ENCODE peak calls at places on chromosome 1, in five cellular contexts. O is NCI-H524; X is GM23248; G is stimulated activated CD8-positive, alpha-beta memory T cell treated with anti-CD3 and anti-CD28 coated beads, Interleukin-7, amount 100 ng/mL, for 24 hours; K is ACHN. D is an unnamed sample.
A peak's percentile ranks its signal among the peaks of the same experiment; 100 is the strongest.

GRCh38 chr1:84995484-84996334 is 1.2 kb downstream of the MCOLN2 start:
- DNase-seq in O (no peak), X (no peak), G (no peak), K (no peak), D (no peak)

GRCh38 chr1:247357062-247357780 is 25.6 kb upstream of the ZNF496 start:
- DNase-seq in O (no peak), X (peak; percentile 53), G (no peak), K (no peak), D (no peak)

GRCh38 chr1:94105957-94106529 is 14.9 kb downstream of the ABCA4 start:
- DNase-seq in O (no peak), X (peak; percentile 34), G (no peak), K (peak; percentile 18), D (peak; percentile 77)

GRCh38 chr1:65983500-65983899 is 190.8 kb downstream of the PDE4B start:
- DNase-seq in O (no peak), X (no peak), G (no peak), K (no peak), D (no peak)

GRCh38 chr1:109198745-109199144 is 15.0 kb upstream of the SARS1 start:
- DNase-seq in O (no peak), X (peak; percentile 36), G (no peak), K (peak; percentile 31), D (peak; percentile 5)

GRCh38 chr1:226882187-226882586 is 11.8 kb downstream of the PSEN2 start:
- DNase-seq in O (peak; percentile 70), X (no peak), G (no peak), K (no peak), D (no peak)

GRCh38 chr1:116910379-116911165 is 856 bp downstream of the PTGFRN start:
- DNase-seq in O (peak; percentile 22), X (peak; percentile 57), G (peak; percentile 5), K (peak; percentile 22), D (no peak)

GRCh38 chr1:234750922-234751595 is 141.1 kb upstream of the IRF2BP2 start:
- DNase-seq in O (no peak), X (no peak), G (no peak), K (no peak), D (no peak)

GRCh38 chr1:165344736-165345135 is 11.8 kb downstream of the LMX1A start:
- DNase-seq in O (no peak), X (no peak), G (no peak), K (no peak), D (no peak)

GRCh38 chr1:63877816-63878215 is 104.0 kb downstream of the ROR1 start:
- DNase-seq in O (peak; percentile 86), X (peak; percentile 77), G (no peak), K (peak; percentile 87), D (no peak)

GRCh38 chr1:33004628-33005027 is 32.1 kb downstream of the AK2 start:
- DNase-seq in O (no peak), X (peak; percentile 73), G (no peak), K (no peak), D (no peak)

GRCh38 chr1:51472349-51472748 is 46.7 kb downstream of the EPS15 start:
- DNase-seq in O (no peak), X (no peak), G (no peak), K (no peak), D (no peak)

GRCh38 chr1:185964946-185965345 is 230.8 kb downstream of the HMCN1 start:
- DNase-seq in O (no peak), X (no peak), G (no peak), K (no peak), D (no peak)

GRCh38 chr1:172068334-172068733 is 227.0 kb downstream of the DNM3 start:
- DNase-seq in O (no peak), X (no peak), G (no peak), K (no peak), D (no peak)

GRCh38 chr1:198649598-198650338 is 10.9 kb downstream of the PTPRC start:
- DNase-seq in O (no peak), X (no peak), G (no peak), K (no peak), D (no peak)

GRCh38 chr1:178768423-178768822 is 43.4 kb downstream of the RALGPS2 start:
- DNase-seq in O (peak; percentile 39), X (peak; percentile 58), G (no peak), K (peak; percentile 29), D (no peak)

GRCh38 chr1:221801773-221802516 is 60.1 kb upstream of the DUSP10 start:
- DNase-seq in O (no peak), X (peak; percentile 83), G (no peak), K (peak; percentile 36), D (no peak)

GRCh38 chr1:34364376-34364775 is 187.7 kb downstream of the C1orf94 start:
- DNase-seq in O (no peak), X (no peak), G (no peak), K (no peak), D (no peak)

GRCh38 chr1:39508857-39509305 is 17.4 kb downstream of the BMP8A start:
- DNase-seq in O (no peak), X (no peak), G (no peak), K (no peak), D (no peak)

GRCh38 chr1:226634611-226635246 is 86.2 kb downstream of the STUM start:
- DNase-seq in O (no peak), X (no peak), G (no peak), K (no peak), D (peak; percentile 79)

GRCh38 chr1:230919201-230919600 is 50.9 kb upstream of the C1orf198 start:
- DNase-seq in O (no peak), X (no peak), G (no peak), K (no peak), D (no peak)

GRCh38 chr1:219913005-219913404 is 15.4 kb downstream of the SLC30A10 start:
- DNase-seq in O (no peak), X (no peak), G (no peak), K (no peak), D (no peak)

GRCh38 chr1:234881893-234882771 is 246.5 kb downstream of the TOMM20 start:
- DNase-seq in O (no peak), X (no peak), G (no peak), K (no peak), D (peak; percentile 14)

GRCh38 chr1:150887018-150887417 is at the start of gene CTXND2:
- DNase-seq in O (no peak), X (peak; percentile 47), G (no peak), K (no peak), D (no peak)

GRCh38 chr1:14740466-14740865 is 142.0 kb downstream of the KAZN start:
- DNase-seq in O (no peak), X (no peak), G (no peak), K (no peak), D (no peak)

GRCh38 chr1:157104598-157105293 is 5.1 kb upstream of the ETV3L start:
- DNase-seq in O (peak; percentile 7), X (peak; percentile 62), G (no peak), K (no peak), D (no peak)

GRCh38 chr1:44240802-44241671 is 27.8 kb downstream of the DMAP1 start:
- DNase-seq in O (peak; percentile 42), X (no peak), G (no peak), K (no peak), D (no peak)

GRCh38 chr1:234969011-234969441 is 159.6 kb downstream of the TOMM20 start:
- DNase-seq in O (peak; percentile 31), X (no peak), G (no peak), K (no peak), D (no peak)

GRCh38 chr1:201266774-201267173 is 16.5 kb upstream of the PKP1 start:
- DNase-seq in O (no peak), X (peak; percentile 98), G (no peak), K (peak; percentile 90), D (no peak)

GRCh38 chr1:63836374-63836773 is 62.6 kb downstream of the ROR1 start:
- DNase-seq in O (no peak), X (no peak), G (no peak), K (no peak), D (no peak)

GRCh38 chr1:211613108-211613947 is 34.4 kb upstream of the SLC30A1 start:
- DNase-seq in O (no peak), X (peak; percentile 99), G (no peak), K (peak; percentile 68), D (no peak)

D was measured in mesenteric fat pad.